ENCODE peak calls at places on chromosomes 1 and 21, in eight cellular contexts. One of them, this sample, is unnamed.

GRCh38 chr1:11473635-11474034 is 5.3 kb upstream of the DISP3 start:
- DNase-seq in NCI-H2081: no peak
- DNase-seq in MCF 10A: peak; percentile 38
- DNase-seq in uterus: no peak
- DNase-seq in NCI-H774: no peak
- DNase-seq in HEK293T: peak; percentile 50
- DNase-seq in CD8-positive, alpha-beta T cell: no peak
- DNase-seq in CD4-positive, CD25-positive, alpha-beta regulatory T cell: no peak
- DNase-seq in this sample: no peak

GRCh38 chr1:33608825-33609400 is 136.5 kb downstream of the ZSCAN20 start:
- DNase-seq in NCI-H774: no peak
- DNase-seq in MCF 10A: no peak
- DNase-seq in HEK293T: no peak
- DNase-seq in NCI-H2081: no peak
- DNase-seq in CD8-positive, alpha-beta T cell: no peak
- DNase-seq in CD4-positive, CD25-positive, alpha-beta regulatory T cell: no peak
- DNase-seq in uterus: no peak
- DNase-seq in this sample: no peak

GRCh38 chr1:180693564-180694244 is 61.9 kb downstream of the XPR1 start:
- DNase-seq in NCI-H2081: no peak
- DNase-seq in uterus: no peak
- DNase-seq in MCF 10A: no peak
- DNase-seq in NCI-H774: no peak
- DNase-seq in CD4-positive, CD25-positive, alpha-beta regulatory T cell: no peak
- DNase-seq in CD8-positive, alpha-beta T cell: no peak
- DNase-seq in HEK293T: no peak
- DNase-seq in this sample: no peak

GRCh38 chr21:46448108-46448507 is 10.6 kb upstream of the DIP2A start:
- DNase-seq in NCI-H2081: no peak
- DNase-seq in MCF 10A: no peak
- DNase-seq in CD4-positive, CD25-positive, alpha-beta regulatory T cell: no peak
- DNase-seq in CD8-positive, alpha-beta T cell: no peak
- DNase-seq in HEK293T: no peak
- DNase-seq in uterus: no peak
- DNase-seq in NCI-H774: no peak
- DNase-seq in this sample: no peak

GRCh38 chr1:179175011-179175934 is 54.2 kb downstream of the ABL2 start:
- DNase-seq in CD8-positive, alpha-beta T cell: no peak
- DNase-seq in NCI-H2081: no peak
- DNase-seq in HEK293T: no peak
- DNase-seq in uterus: no peak
- DNase-seq in CD4-positive, CD25-positive, alpha-beta regulatory T cell: no peak
- DNase-seq in NCI-H774: no peak
- DNase-seq in MCF 10A: peak; percentile 74
- DNase-seq in this sample: no peak

GRCh38 chr1:14323665-14324630 is 274.5 kb upstream of the KAZN start:
- DNase-seq in NCI-H774: no peak
- DNase-seq in MCF 10A: no peak
- DNase-seq in uterus: no peak
- DNase-seq in CD8-positive, alpha-beta T cell: no peak
- DNase-seq in CD4-positive, CD25-positive, alpha-beta regulatory T cell: no peak
- DNase-seq in HEK293T: no peak
- DNase-seq in NCI-H2081: no peak
- DNase-seq in this sample: no peak

GRCh38 chr1:47842228-47842627 is 155.0 kb downstream of the TRABD2B start:
- DNase-seq in uterus: no peak
- DNase-seq in MCF 10A: no peak
- DNase-seq in CD4-positive, CD25-positive, alpha-beta regulatory T cell: no peak
- DNase-seq in NCI-H2081: no peak
- DNase-seq in CD8-positive, alpha-beta T cell: no peak
- DNase-seq in NCI-H774: no peak
- DNase-seq in HEK293T: no peak
- DNase-seq in this sample: no peak

GRCh38 chr1:36109041-36109679 is 15.9 kb downstream of the COL8A2 start:
- DNase-seq in NCI-H774: no peak
- DNase-seq in NCI-H2081: no peak
- DNase-seq in HEK293T: no peak
- DNase-seq in CD8-positive, alpha-beta T cell: peak; percentile 77
- DNase-seq in uterus: no peak
- DNase-seq in CD4-positive, CD25-positive, alpha-beta regulatory T cell: peak; percentile 29
- DNase-seq in MCF 10A: peak; percentile 42
- DNase-seq in this sample: no peak

GRCh38 chr1:51284487-51284954 is 45.8 kb downstream of the TTC39A start:
- DNase-seq in CD4-positive, CD25-positive, alpha-beta regulatory T cell: no peak
- DNase-seq in NCI-H774: no peak
- DNase-seq in MCF 10A: no peak
- DNase-seq in HEK293T: peak; percentile 28
- DNase-seq in uterus: no peak
- DNase-seq in NCI-H2081: no peak
- DNase-seq in CD8-positive, alpha-beta T cell: no peak
- DNase-seq in this sample: peak; percentile 58

GRCh38 chr1:11056504-11056903 is 3.3 kb downstream of the SRM start:
- DNase-seq in NCI-H2081: no peak
- DNase-seq in CD8-positive, alpha-beta T cell: no peak
- DNase-seq in uterus: no peak
- DNase-seq in NCI-H774: no peak
- DNase-seq in MCF 10A: no peak
- DNase-seq in CD4-positive, CD25-positive, alpha-beta regulatory T cell: no peak
- DNase-seq in HEK293T: no peak
- DNase-seq in this sample: no peak

GRCh38 chr1:51058863-51059262 is 43.2 kb upstream of the C1orf185 start:
- DNase-seq in HEK293T: peak; percentile 10
- DNase-seq in NCI-H2081: no peak
- DNase-seq in NCI-H774: no peak
- DNase-seq in CD8-positive, alpha-beta T cell: no peak
- DNase-seq in uterus: no peak
- DNase-seq in CD4-positive, CD25-positive, alpha-beta regulatory T cell: no peak
- DNase-seq in MCF 10A: peak; percentile 28
- DNase-seq in this sample: peak; percentile 32

GRCh38 chr1:24119859-24120756 is 8.2 kb upstream of the MYOM3 start:
- DNase-seq in uterus: no peak
- DNase-seq in MCF 10A: peak; percentile 89
- DNase-seq in CD4-positive, CD25-positive, alpha-beta regulatory T cell: no peak
- DNase-seq in NCI-H2081: no peak
- DNase-seq in HEK293T: no peak
- DNase-seq in CD8-positive, alpha-beta T cell: no peak
- DNase-seq in NCI-H774: no peak
- DNase-seq in this sample: no peak

GRCh38 chr1:234656981-234657651 is 47.1 kb upstream of the IRF2BP2 start:
- DNase-seq in NCI-H774: no peak
- DNase-seq in HEK293T: no peak
- DNase-seq in NCI-H2081: no peak
- DNase-seq in CD8-positive, alpha-beta T cell: no peak
- DNase-seq in uterus: no peak
- DNase-seq in MCF 10A: peak; percentile 100
- DNase-seq in CD4-positive, CD25-positive, alpha-beta regulatory T cell: no peak
- DNase-seq in this sample: peak; percentile 51

GRCh38 chr1:225834417-225835329 is 24.7 kb downstream of the EPHX1 start:
- DNase-seq in MCF 10A: peak; percentile 87
- DNase-seq in NCI-H2081: peak; percentile 47
- DNase-seq in CD8-positive, alpha-beta T cell: no peak
- DNase-seq in CD4-positive, CD25-positive, alpha-beta regulatory T cell: no peak
- DNase-seq in uterus: peak; percentile 72
- DNase-seq in NCI-H774: no peak
- DNase-seq in HEK293T: no peak
- DNase-seq in this sample: no peak

GRCh38 chr1:116224561-116224960 is 113.4 kb downstream of the MAB21L3 start:
- DNase-seq in CD4-positive, CD25-positive, alpha-beta regulatory T cell: no peak
- DNase-seq in MCF 10A: no peak
- DNase-seq in uterus: no peak
- DNase-seq in NCI-H2081: no peak
- DNase-seq in CD8-positive, alpha-beta T cell: no peak
- DNase-seq in NCI-H774: no peak
- DNase-seq in HEK293T: no peak
- DNase-seq in this sample: no peak

GRCh38 chr1:216600730-216601426 is 122.4 kb downstream of the ESRRG start:
- DNase-seq in uterus: peak; percentile 71
- DNase-seq in MCF 10A: peak; percentile 30
- DNase-seq in NCI-H774: peak; percentile 83
- DNase-seq in NCI-H2081: peak; percentile 81
- DNase-seq in CD4-positive, CD25-positive, alpha-beta regulatory T cell: no peak
- DNase-seq in HEK293T: peak; percentile 73
- DNase-seq in CD8-positive, alpha-beta T cell: no peak
- DNase-seq in this sample: peak; percentile 48

GRCh38 chr1:205538211-205538840 is 33.9 kb downstream of the CDK18 start:
- DNase-seq in NCI-H2081: no peak
- DNase-seq in CD4-positive, CD25-positive, alpha-beta regulatory T cell: no peak
- DNase-seq in NCI-H774: no peak
- DNase-seq in uterus: peak; percentile 11
- DNase-seq in MCF 10A: no peak
- DNase-seq in HEK293T: no peak
- DNase-seq in CD8-positive, alpha-beta T cell: no peak
- DNase-seq in this sample: no peak

GRCh38 chr1:43651188-43651587 is 1.2 kb downstream of the KDM4A start:
- DNase-seq in CD4-positive, CD25-positive, alpha-beta regulatory T cell: no peak
- DNase-seq in HEK293T: no peak
- DNase-seq in NCI-H774: no peak
- DNase-seq in MCF 10A: no peak
- DNase-seq in uterus: no peak
- DNase-seq in CD8-positive, alpha-beta T cell: no peak
- DNase-seq in NCI-H2081: no peak
- DNase-seq in this sample: no peak

GRCh38 chr1:200974711-200975110 is 48.8 kb downstream of the KIF21B start:
- DNase-seq in CD4-positive, CD25-positive, alpha-beta regulatory T cell: no peak
- DNase-seq in HEK293T: no peak
- DNase-seq in uterus: no peak
- DNase-seq in NCI-H2081: no peak
- DNase-seq in MCF 10A: no peak
- DNase-seq in NCI-H774: no peak
- DNase-seq in CD8-positive, alpha-beta T cell: no peak
- DNase-seq in this sample: no peak

GRCh38 chr1:23330846-23331245 is 13.2 kb downstream of the HNRNPR start:
- DNase-seq in CD8-positive, alpha-beta T cell: no peak
- DNase-seq in MCF 10A: no peak
- DNase-seq in NCI-H2081: no peak
- DNase-seq in CD4-positive, CD25-positive, alpha-beta regulatory T cell: no peak
- DNase-seq in uterus: no peak
- DNase-seq in NCI-H774: no peak
- DNase-seq in HEK293T: no peak
- DNase-seq in this sample: no peak

GRCh38 chr1:16115468-16116363 is 40.2 kb downstream of the EPHA2 start:
- DNase-seq in NCI-H774: no peak
- DNase-seq in uterus: no peak
- DNase-seq in HEK293T: no peak
- DNase-seq in MCF 10A: no peak
- DNase-seq in CD4-positive, CD25-positive, alpha-beta regulatory T cell: no peak
- DNase-seq in NCI-H2081: no peak
- DNase-seq in CD8-positive, alpha-beta T cell: no peak
- DNase-seq in this sample: no peak

GRCh38 chr1:195894411-195894810 is 713.8 kb downstream of the KCNT2 start:
- DNase-seq in CD8-positive, alpha-beta T cell: no peak
- DNase-seq in NCI-H774: no peak
- DNase-seq in MCF 10A: peak; percentile 11
- DNase-seq in CD4-positive, CD25-positive, alpha-beta regulatory T cell: no peak
- DNase-seq in uterus: no peak
- DNase-seq in NCI-H2081: no peak
- DNase-seq in HEK293T: no peak
- DNase-seq in this sample: no peak

GRCh38 chr1:223730471-223730870 is 18.1 kb downstream of the CAPN2 start:
- DNase-seq in CD8-positive, alpha-beta T cell: no peak
- DNase-seq in NCI-H774: no peak
- DNase-seq in NCI-H2081: no peak
- DNase-seq in HEK293T: no peak
- DNase-seq in uterus: no peak
- DNase-seq in CD4-positive, CD25-positive, alpha-beta regulatory T cell: no peak
- DNase-seq in MCF 10A: no peak
- DNase-seq in this sample: no peak

GRCh38 chr1:244236101-244236500 is 185.0 kb downstream of the ZBTB18 start:
- DNase-seq in HEK293T: no peak
- DNase-seq in CD4-positive, CD25-positive, alpha-beta regulatory T cell: no peak
- DNase-seq in CD8-positive, alpha-beta T cell: no peak
- DNase-seq in uterus: no peak
- DNase-seq in NCI-H2081: no peak
- DNase-seq in NCI-H774: no peak
- DNase-seq in MCF 10A: no peak
- DNase-seq in this sample: no peak

GRCh38 chr1:209527372-209527771 is 56.1 kb upstream of the CAMK1G start:
- DNase-seq in CD4-positive, CD25-positive, alpha-beta regulatory T cell: no peak
- DNase-seq in HEK293T: no peak
- DNase-seq in uterus: no peak
- DNase-seq in NCI-H774: no peak
- DNase-seq in MCF 10A: no peak
- DNase-seq in CD8-positive, alpha-beta T cell: no peak
- DNase-seq in NCI-H2081: no peak
- DNase-seq in this sample: no peak

GRCh38 chr1:232249335-232249734 is 380.6 kb downstream of the SIPA1L2 start:
- DNase-seq in NCI-H774: no peak
- DNase-seq in CD4-positive, CD25-positive, alpha-beta regulatory T cell: no peak
- DNase-seq in uterus: no peak
- DNase-seq in CD8-positive, alpha-beta T cell: no peak
- DNase-seq in MCF 10A: no peak
- DNase-seq in HEK293T: no peak
- DNase-seq in NCI-H2081: no peak
- DNase-seq in this sample: no peak

GRCh38 chr1:69070660-69071373 is 496.9 kb upstream of the LRRC7 start:
- DNase-seq in NCI-H2081: no peak
- DNase-seq in CD8-positive, alpha-beta T cell: no peak
- DNase-seq in uterus: no peak
- DNase-seq in MCF 10A: no peak
- DNase-seq in NCI-H774: no peak
- DNase-seq in HEK293T: no peak
- DNase-seq in CD4-positive, CD25-positive, alpha-beta regulatory T cell: no peak
- DNase-seq in this sample: no peak

GRCh38 chr1:207288315-207288714 is 33.2 kb upstream of the CD55 start:
- DNase-seq in NCI-H774: no peak
- DNase-seq in NCI-H2081: no peak
- DNase-seq in CD4-positive, CD25-positive, alpha-beta regulatory T cell: no peak
- DNase-seq in MCF 10A: no peak
- DNase-seq in HEK293T: no peak
- DNase-seq in CD8-positive, alpha-beta T cell: no peak
- DNase-seq in uterus: no peak
- DNase-seq in this sample: no peak

GRCh38 chr21:22575165-22575584 is 1577.0 kb downstream of the NCAM2 start:
- DNase-seq in NCI-H774: peak; percentile 52
- DNase-seq in MCF 10A: peak; percentile 41
- DNase-seq in NCI-H2081: peak; percentile 28
- DNase-seq in uterus: no peak
- DNase-seq in CD4-positive, CD25-positive, alpha-beta regulatory T cell: no peak
- DNase-seq in HEK293T: peak; percentile 59
- DNase-seq in CD8-positive, alpha-beta T cell: no peak
- DNase-seq in this sample: no peak

GRCh38 chr1:29946057-29946456 is 709.7 kb downstream of the PTPRU start:
- DNase-seq in HEK293T: no peak
- DNase-seq in uterus: no peak
- DNase-seq in CD4-positive, CD25-positive, alpha-beta regulatory T cell: no peak
- DNase-seq in NCI-H774: no peak
- DNase-seq in NCI-H2081: no peak
- DNase-seq in CD8-positive, alpha-beta T cell: no peak
- DNase-seq in MCF 10A: no peak
- DNase-seq in this sample: no peak

GRCh38 chr1:23553896-23554480 is 5.3 kb downstream of the ID3 start:
- DNase-seq in CD4-positive, CD25-positive, alpha-beta regulatory T cell: no peak
- DNase-seq in NCI-H2081: no peak
- DNase-seq in NCI-H774: no peak
- DNase-seq in HEK293T: no peak
- DNase-seq in MCF 10A: no peak
- DNase-seq in uterus: no peak
- DNase-seq in CD8-positive, alpha-beta T cell: no peak
- DNase-seq in this sample: no peak

GRCh38 chr1:167233373-167233772 is 12.7 kb downstream of the POU2F1 start:
- DNase-seq in HEK293T: no peak
- DNase-seq in CD4-positive, CD25-positive, alpha-beta regulatory T cell: no peak
- DNase-seq in NCI-H2081: no peak
- DNase-seq in MCF 10A: no peak
- DNase-seq in uterus: no peak
- DNase-seq in NCI-H774: no peak
- DNase-seq in CD8-positive, alpha-beta T cell: no peak
- DNase-seq in this sample: no peak

GRCh38 chr1:157641177-157641576 is 43.3 kb upstream of the FCRL4 start:
- DNase-seq in NCI-H774: no peak
- DNase-seq in MCF 10A: no peak
- DNase-seq in CD4-positive, CD25-positive, alpha-beta regulatory T cell: no peak
- DNase-seq in uterus: no peak
- DNase-seq in NCI-H2081: no peak
- DNase-seq in CD8-positive, alpha-beta T cell: no peak
- DNase-seq in HEK293T: no peak
- DNase-seq in this sample: no peak

GRCh38 chr1:160219062-160219929 is 14.1 kb downstream of the PEA15 start:
- DNase-seq in HEK293T: peak; percentile 57
- DNase-seq in CD4-positive, CD25-positive, alpha-beta regulatory T cell: no peak
- DNase-seq in NCI-H774: no peak
- DNase-seq in CD8-positive, alpha-beta T cell: no peak
- DNase-seq in MCF 10A: peak; percentile 61
- DNase-seq in uterus: no peak
- DNase-seq in NCI-H2081: no peak
- DNase-seq in this sample: no peak